ENCODE peak calls at places on chromosomes 12 and 14, in five cellular contexts. S is adrenal gland; H is GM23338; W is breast epithelium; A is CD8-positive, alpha-beta T cell. V is an unnamed sample.

GRCh38 chr14:80973918-80974317 is 18.5 kb downstream of the TSHR start:
- DNase-seq in S (no peak), H (no peak), W (no peak), A (no peak), V (no peak)

GRCh38 chr12:130041983-130042812 is 120.1 kb upstream of the FZD10 start:
- DNase-seq in S (peak; percentile 48), H (peak; percentile 68), W (no peak), A (no peak), V (no peak)

GRCh38 chr14:26204362-26204953 is 393.4 kb downstream of the NOVA1 start:
- DNase-seq in S (no peak), H (peak; percentile 49), W (no peak), A (no peak), V (no peak)

GRCh38 chr12:47383942-47384341 is 304.2 kb upstream of the AMIGO2 start:
- DNase-seq in S (no peak), H (no peak), W (no peak), A (no peak), V (no peak)

GRCh38 chr12:126874427-126875026 is 1392.4 kb upstream of the TMEM132C start:
- DNase-seq in S (peak; percentile 50), H (peak; percentile 70), W (no peak), A (peak; percentile 53), V (peak; percentile 44)

GRCh38 chr14:53153702-53154112 is 584 bp upstream of the DDHD1 start:
- DNase-seq in S (no peak), H (no peak), W (no peak), A (no peak), V (no peak)

GRCh38 chr12:49933793-49934192 is 16.7 kb upstream of the AQP2 start:
- DNase-seq in S (no peak), H (no peak), W (no peak), A (no peak), V (no peak)

GRCh38 chr12:53171725-53172329 is 8.7 kb upstream of the ZNF740 start:
- DNase-seq in S (peak; percentile 77), H (no peak), W (peak; percentile 66), A (no peak), V (no peak)

GRCh38 chr14:99586761-99587462 is 17.1 kb downstream of the CCDC85C start:
- DNase-seq in S (no peak), H (no peak), W (no peak), A (no peak), V (no peak)

GRCh38 chr14:41972531-41972930 is 365.9 kb downstream of the LRFN5 start:
- DNase-seq in S (no peak), H (no peak), W (no peak), A (no peak), V (no peak)

GRCh38 chr12:92978607-92979006 is 49.5 kb upstream of the EEA1 start:
- DNase-seq in S (no peak), H (no peak), W (no peak), A (no peak), V (no peak)

GRCh38 chr12:113310489-113310888 is 24.4 kb downstream of the SLC8B1 start:
- DNase-seq in S (no peak), H (peak; percentile 64), W (no peak), A (no peak), V (peak; percentile 12)

GRCh38 chr12:117494833-117495714 is 133.6 kb upstream of the NOS1 start:
- DNase-seq in S (no peak), H (peak; percentile 23), W (no peak), A (no peak), V (peak; percentile 5)

GRCh38 chr12:132429932-132430643 is 59.9 kb upstream of the FBRSL1 start:
- DNase-seq in S (no peak), H (peak; percentile 71), W (no peak), A (peak; percentile 61), V (peak; percentile 82)

GRCh38 chr14:21103710-21104447 is 3.0 kb downstream of the TMEM253 start:
- DNase-seq in S (peak; percentile 97), H (peak; percentile 99), W (peak; percentile 97), A (peak; percentile 95), V (peak; percentile 98)

GRCh38 chr14:67817750-67818438 is 1.5 kb upstream of the ZFYVE26 start:
- DNase-seq in S (no peak), H (no peak), W (no peak), A (no peak), V (no peak)

GRCh38 chr14:67815573-67816235 is 686 bp downstream of the ZFYVE26 start:
- DNase-seq in S (peak; percentile 18), H (peak; percentile 27), W (no peak), A (no peak), V (peak; percentile 14)

GRCh38 chr14:67819563-67820411 is at the start of gene RAD51B:
- DNase-seq in S (peak; percentile 85), H (peak; percentile 92), W (peak; percentile 85), A (peak; percentile 87), V (peak; percentile 90)

GRCh38 chr14:67814826-67815225 is 1.6 kb downstream of the ZFYVE26 start:
- DNase-seq in S (no peak), H (peak; percentile 46), W (no peak), A (no peak), V (no peak)

DNA sequence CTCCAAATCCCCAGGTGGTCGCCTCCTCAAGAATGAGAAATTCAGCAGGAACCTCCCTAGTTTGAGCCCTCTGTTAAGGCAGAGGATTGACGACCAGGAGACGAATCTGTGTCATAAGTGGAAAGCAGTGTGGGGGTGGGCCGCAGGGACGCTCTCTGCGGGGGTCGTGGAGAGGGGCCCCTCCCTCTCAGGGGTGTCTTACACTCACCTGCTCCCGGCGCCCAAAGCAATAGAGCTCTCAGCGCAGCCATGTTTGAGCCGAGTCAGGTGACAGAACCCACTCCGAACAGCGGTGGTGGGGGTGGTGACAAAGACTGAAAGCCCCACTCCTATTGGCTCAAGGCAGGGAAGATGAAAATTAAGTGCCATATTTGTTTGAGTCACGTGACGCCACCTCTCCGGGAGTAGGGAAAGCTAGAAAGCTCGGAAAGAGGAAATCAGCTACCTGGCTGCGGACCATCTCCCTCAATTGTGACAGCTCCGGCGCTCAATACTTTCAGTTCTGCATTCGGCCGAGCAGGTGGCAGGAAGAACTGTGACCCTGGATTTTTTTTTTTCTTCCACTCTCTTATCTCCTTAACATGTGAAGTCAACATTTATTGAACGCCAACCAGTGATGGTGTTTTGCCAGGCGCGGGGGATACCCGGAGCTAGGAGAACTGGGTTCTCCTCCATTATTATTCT is at the start of gene ZFYVE26:
- DNase-seq in S (peak; percentile 97), H (peak; percentile 99), W (peak; percentile 90), A (peak; percentile 90), V (peak; percentile 99)
- H3K4me1 ChIP-seq in S (peaks cover 9% of the 10 kb centered on the region), H (peaks cover 23% of the 10 kb centered on the region), W (no peaks in the 10 kb centered on the region), A (peaks cover 28% of the 10 kb centered on the region), V (peaks cover 4% of the 10 kb centered on the region)

DNA sequence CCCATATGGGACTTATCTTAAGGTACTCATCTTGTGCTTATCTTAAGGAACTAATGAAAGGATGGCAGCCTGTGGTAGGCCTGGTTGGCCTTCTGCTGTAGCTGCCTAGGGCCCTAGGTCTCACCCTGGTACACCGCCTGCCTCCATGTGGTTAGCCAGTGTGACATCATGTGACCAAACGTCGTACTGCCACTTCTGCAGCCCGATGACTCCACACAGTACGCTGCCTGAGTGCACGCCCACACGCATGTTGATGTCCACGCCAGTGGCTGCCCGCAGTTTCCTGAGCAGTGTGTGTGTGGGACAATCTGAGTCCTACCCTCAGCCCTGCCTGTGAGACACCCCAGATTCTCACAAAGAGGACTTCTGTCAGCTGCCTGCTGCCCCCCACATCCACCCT is 5.1 kb downstream of the ADCY4 start:
- DNase-seq in S (peak; percentile 33), H (no peak), W (no peak), A (peak; percentile 71), V (peak; percentile 52)
- H3K4me1 ChIP-seq in S (no peaks in the 10 kb centered on the region), H (peaks cover 12% of the 10 kb centered on the region), W (peaks cover 5% of the 10 kb centered on the region), A (peaks cover 61% of the 10 kb centered on the region), V (no peaks in the 10 kb centered on the region)

DNA sequence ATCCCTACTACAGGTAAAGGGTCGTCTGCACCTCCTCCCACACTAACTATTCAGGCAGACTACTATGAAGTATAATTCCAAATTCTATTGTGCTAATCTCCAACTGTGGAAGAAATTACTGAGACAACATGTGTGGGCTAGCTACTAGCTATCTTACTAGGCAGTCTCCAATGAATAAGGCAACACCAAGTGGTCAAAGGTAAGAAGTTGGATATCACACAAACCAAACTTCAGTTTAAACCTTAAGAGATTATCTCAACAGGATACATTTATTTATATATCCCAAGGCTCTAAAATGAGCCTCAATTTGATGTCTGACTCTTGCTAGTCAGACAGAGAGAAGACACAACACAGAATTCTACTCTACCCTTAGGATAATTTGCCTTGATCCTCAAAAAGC is 14.1 kb downstream of the MED13L start:
- DNase-seq in S (no peak), H (no peak), W (no peak), A (no peak), V (no peak)
- H3K4me1 ChIP-seq in S (peaks cover 21% of the 10 kb centered on the region), H (peaks cover 50% of the 10 kb centered on the region), W (no peaks in the 10 kb centered on the region), A (peaks cover 64% of the 10 kb centered on the region), V (peaks cover 4% of the 10 kb centered on the region)

DNA sequence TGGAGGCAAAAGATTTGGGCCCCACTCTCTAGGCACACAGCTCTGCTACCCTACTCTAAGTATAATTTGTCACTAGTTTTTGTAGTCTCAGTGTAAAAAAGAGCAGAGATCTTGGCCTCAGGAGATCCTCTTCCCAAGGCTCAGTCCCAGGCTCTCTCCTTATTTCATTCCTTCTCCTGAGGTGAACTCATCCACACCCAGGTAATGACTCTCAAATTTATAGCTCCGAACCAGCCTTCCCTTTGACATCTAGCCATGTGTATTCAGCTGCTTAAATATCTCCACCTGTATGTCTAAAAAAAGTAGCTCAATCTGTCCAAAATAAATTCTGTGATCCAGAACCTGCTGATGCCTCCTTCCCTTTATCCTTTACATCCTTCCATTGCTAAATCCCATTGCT is 173.5 kb upstream of the HIF1A start:
- DNase-seq in S (no peak), H (no peak), W (no peak), A (no peak), V (no peak)
- H3K4me1 ChIP-seq in S (peaks cover 39% of the 10 kb centered on the region), H (peaks cover 8% of the 10 kb centered on the region), W (peaks cover 3% of the 10 kb centered on the region), A (peaks cover 62% of the 10 kb centered on the region), V (peaks cover 28% of the 10 kb centered on the region)

V was measured in small intestine.